ENCODE peak calls at places on chromosomes 1 and 21, in nine cellular contexts. Y is GM23338, F is SK-N-SH, S is PC-9, K is PC-3, E is MM.1S, V is hepatocyte, O is GM23248, D is HCT116. R is an unnamed sample. For H3K9me2, the result is how much of the 10 kb centered on the place peaks cover.

GRCh38 chr1:32201011-32201855 is 838 bp downstream of the CCDC28B start:
- DNase-seq in D (no peak), V (peak), O (peak), E (peak), K (no peak), Y (peak), S (no peak), F (peak), R (peak)

GRCh38 chr1:180580237-180580636 is 21.5 kb downstream of the OVAAL start:
- DNase-seq in V (peak), Y (no peak), K (peak), E (no peak), S (peak), F (peak), O (peak), D (no peak), R (no peak)

GRCh38 chr1:172818841-172819527 is 160.1 kb downstream of the FASLG start:
- DNase-seq in O (no peak), D (no peak), E (peak), V (no peak), Y (no peak), K (no peak), F (no peak), S (no peak), R (peak)

GRCh38 chr1:64077281-64077940 is 126.0 kb upstream of the UBE2U start:
- DNase-seq in O (peak), S (no peak), V (no peak), E (no peak), F (no peak), Y (no peak), D (no peak), K (no peak), R (no peak)

GRCh38 chr1:34759472-34760357 is at the start of gene GJB4:
- DNase-seq in V (peak), F (no peak), Y (peak), K (no peak), O (no peak), E (no peak), S (no peak), D (no peak), R (peak)

GRCh38 chr1:29895201-29895600 is 658.9 kb downstream of the PTPRU start:
- DNase-seq in S (no peak), K (no peak), D (no peak), V (no peak), Y (no peak), O (no peak), F (no peak), E (no peak), R (no peak)

GRCh38 chr1:6587261-6588005 is 7.6 kb downstream of the ZBTB48 start:
- DNase-seq in E (peak), K (peak), D (no peak), O (peak), F (peak), V (no peak), S (no peak), Y (no peak), R (no peak)

GRCh38 chr1:167635941-167636340 is 5.9 kb downstream of the RCSD1 start:
- DNase-seq in K (no peak), O (no peak), S (no peak), D (no peak), V (no peak), E (no peak), F (no peak), Y (no peak), R (no peak)

GRCh38 chr21:26490771-26491170 is 82.3 kb downstream of the CYYR1 start:
- DNase-seq in K (peak), Y (peak), O (peak), S (no peak), F (no peak), E (no peak), D (no peak), V (no peak), R (no peak)

GRCh38 chr1:43958351-43959255 is 11.2 kb upstream of the DPH2 start:
- DNase-seq in E (no peak), Y (no peak), K (no peak), D (no peak), S (no peak), V (no peak), F (no peak), O (no peak), R (no peak)

GRCh38 chr1:115867216-115867615 is 26.3 kb upstream of the NHLH2 start:
- DNase-seq in D (no peak), F (no peak), E (no peak), O (peak), K (peak), Y (no peak), S (peak), V (no peak), R (no peak)

GRCh38 chr1:64923294-64923718 is 43.0 kb downstream of the JAK1 start:
- DNase-seq in O (peak), Y (no peak), K (peak), E (no peak), S (no peak), F (no peak), V (no peak), D (no peak), R (no peak)

GRCh38 chr1:204672069-204672468 is 13.5 kb downstream of the LRRN2 start:
- DNase-seq in F (no peak), K (no peak), E (no peak), O (no peak), D (no peak), V (no peak), S (no peak), Y (no peak), R (no peak)

GRCh38 chr1:30748098-30748698 is 9.4 kb downstream of the LAPTM5 start:
- DNase-seq in O (no peak), V (no peak), D (no peak), F (no peak), E (peak), S (no peak), Y (no peak), K (no peak), R (peak)

GRCh38 chr1:201893431-201893830 is 4.7 kb downstream of the SHISA4 start:
- DNase-seq in O (no peak), E (no peak), F (no peak), K (no peak), S (peak), D (no peak), Y (no peak), V (no peak), R (no peak)

GRCh38 chr1:181117648-181118449 is 29.3 kb downstream of the IER5 start:
- DNase-seq in K (peak), V (peak), F (peak), D (peak), Y (no peak), E (no peak), S (peak), O (peak), R (no peak)

GRCh38 chr21:45412491-45412890 is 7.5 kb downstream of the COL18A1 start:
- DNase-seq in F (no peak), O (no peak), K (no peak), V (no peak), E (no peak), D (no peak), S (no peak), Y (no peak), R (no peak)

GRCh38 chr1:5746611-5747427 is 245.4 kb downstream of the NPHP4 start:
- DNase-seq in K (no peak), E (no peak), D (no peak), S (no peak), Y (no peak), F (no peak), O (no peak), V (no peak), R (no peak)

GRCh38 chr1:161954050-161954449 is 69.6 kb downstream of the OLFML2B start:
- DNase-seq in S (no peak), V (no peak), D (no peak), F (no peak), Y (no peak), O (peak), E (no peak), K (no peak), R (no peak)

GRCh38 chr1:34758751-34759150 is 789 bp upstream of the GJB4 start:
- DNase-seq in O (no peak), D (no peak), K (peak), V (peak), E (no peak), S (no peak), Y (no peak), F (no peak), R (no peak)

GRCh38 chr1:3668585-3669300 is 16.4 kb downstream of the TP73 start:
- DNase-seq in O (peak), F (no peak), D (peak), S (peak), V (peak), E (no peak), Y (peak), K (peak), R (no peak)

GRCh38 chr1:17098440-17099317 is 20.6 kb downstream of the PADI2 start:
- DNase-seq in S (peak), V (no peak), E (no peak), D (no peak), O (peak), F (no peak), K (no peak), Y (no peak), R (no peak)

GRCh38 chr1:229943988-229944743 is 122.9 kb upstream of the GALNT2 start:
- DNase-seq in O (no peak), S (no peak), V (no peak), F (peak), E (no peak), K (no peak), Y (no peak), D (no peak), R (no peak)

GRCh38 chr21:31666445-31667010 is 7.0 kb downstream of the SOD1 start:
- DNase-seq in F (no peak), O (no peak), V (no peak), S (no peak), K (no peak), E (no peak), D (no peak), Y (no peak), R (no peak)

GRCh38 chr1:97139512-97139911 is 417.9 kb downstream of the PTBP2 start:
- DNase-seq in D (no peak), F (no peak), K (no peak), O (no peak), E (no peak), S (no peak), Y (no peak), V (no peak), R (no peak)

GRCh38 chr1:156295391-156295947 is at the start of gene GLMP:
- DNase-seq in S (no peak), E (peak), Y (peak), D (peak), O (peak), K (peak), F (peak), V (peak), R (peak)

GRCh38 chr1:36542962-36543515 is 60.3 kb upstream of the CSF3R start:
- DNase-seq in S (no peak), V (no peak), E (no peak), D (no peak), K (peak), Y (peak), F (peak), O (no peak), R (peak)

GRCh38 chr1:70038025-70038424 is 167.4 kb downstream of the LRRC40 start:
- DNase-seq in Y (no peak), S (peak), K (peak), V (no peak), D (no peak), O (no peak), F (no peak), E (no peak), R (no peak)

DNA sequence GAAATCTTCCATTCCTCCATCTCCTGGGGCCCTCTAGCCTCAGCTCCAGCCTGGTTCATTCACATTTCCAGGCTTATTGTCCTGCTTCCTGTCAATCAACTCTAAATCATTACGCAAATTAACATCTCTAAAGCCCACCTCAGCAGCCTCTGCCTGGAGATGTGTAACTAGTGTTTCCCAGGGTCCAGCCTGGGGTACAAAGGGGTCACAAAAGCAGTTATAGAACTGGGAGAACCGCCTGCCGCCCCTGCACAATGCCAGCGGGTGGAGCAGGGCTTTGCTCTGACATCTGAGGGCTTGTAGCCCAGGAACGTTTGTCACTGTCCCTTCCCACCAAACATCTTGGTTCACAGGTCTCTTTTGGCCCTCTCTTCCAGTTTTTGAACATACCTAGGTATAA is 373.5 kb downstream of the RRAGC start:
- DNase-seq in E (no peak), S (no peak), F (no peak), V (no peak), O (no peak), D (no peak), Y (no peak), K (no peak), R (no peak)
- H2AFZ ChIP-seq in E (no peak), S (no peak), F (no peak), V (no peak), O (no peak), D (no peak), Y (peak), K (no peak), R (no peak)

DNA sequence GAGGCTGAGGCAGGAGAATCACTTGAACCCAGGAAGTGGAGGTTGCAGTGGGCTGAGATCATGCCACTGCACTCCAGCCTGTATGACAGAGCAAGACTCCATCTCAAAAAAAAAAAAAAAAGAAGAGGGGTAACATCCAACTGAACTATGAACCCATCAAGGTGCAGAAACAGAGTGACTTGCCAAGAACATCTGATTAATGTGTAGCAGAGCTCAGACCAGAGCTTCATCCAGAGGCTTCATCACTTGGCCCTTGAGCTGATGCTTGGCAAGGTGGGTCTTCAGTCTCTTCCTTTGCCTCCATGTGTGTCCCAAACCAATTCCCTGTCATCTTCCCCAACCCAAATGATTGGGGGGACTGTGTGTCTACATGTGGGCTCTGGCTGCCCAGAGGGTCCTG is 32.6 kb downstream of the HSD3B1 start:
- DNase-seq in K (no peak), S (peak), F (no peak), V (no peak), D (no peak), E (no peak), O (no peak), Y (no peak), R (no peak)
- H3K9me2 ChIP-seq in K (under half), S (under half), F (under half), V (under half), D (under half), E (under half), O (under half), Y (under half), R (under half)

GRCh38 chr1:22203335-22203734 is 60.4 kb upstream of the WNT4 start:
- DNase-seq in F (no peak), V (no peak), E (no peak), O (no peak), D (no peak), S (no peak), Y (no peak), K (no peak), R (no peak)
- H2AFZ ChIP-seq in F (no peak), V (no peak), E (no peak), O (no peak), D (no peak), S (no peak), Y (no peak), K (no peak), R (no peak)

GRCh38 chr1:163588796-163589195 is 267.0 kb downstream of the NUF2 start:
- DNase-seq in V (no peak), O (no peak), F (no peak), D (no peak), E (no peak), K (no peak), Y (no peak), S (no peak), R (no peak)
- H3K9me2 ChIP-seq in V (under half), O (under half), F (under half), D (under half), E (under half), K (under half), Y (under half), S (under half), R (under half)

GRCh38 chr1:223622132-223622842 is 43.2 kb downstream of the CAPN8 start:
- DNase-seq in F (no peak), V (peak), Y (no peak), D (no peak), O (no peak), E (no peak), K (no peak), S (no peak), R (no peak)

GRCh38 chr1:223631367-223631977 is 34.0 kb downstream of the CAPN8 start:
- DNase-seq in E (no peak), S (no peak), D (no peak), O (peak), V (no peak), Y (no peak), K (peak), F (no peak), R (no peak)

GRCh38 chr1:223628858-223629257 is 36.6 kb downstream of the CAPN8 start:
- DNase-seq in S (no peak), Y (no peak), V (peak), E (no peak), F (no peak), K (no peak), O (no peak), D (no peak), R (no peak)

DNA sequence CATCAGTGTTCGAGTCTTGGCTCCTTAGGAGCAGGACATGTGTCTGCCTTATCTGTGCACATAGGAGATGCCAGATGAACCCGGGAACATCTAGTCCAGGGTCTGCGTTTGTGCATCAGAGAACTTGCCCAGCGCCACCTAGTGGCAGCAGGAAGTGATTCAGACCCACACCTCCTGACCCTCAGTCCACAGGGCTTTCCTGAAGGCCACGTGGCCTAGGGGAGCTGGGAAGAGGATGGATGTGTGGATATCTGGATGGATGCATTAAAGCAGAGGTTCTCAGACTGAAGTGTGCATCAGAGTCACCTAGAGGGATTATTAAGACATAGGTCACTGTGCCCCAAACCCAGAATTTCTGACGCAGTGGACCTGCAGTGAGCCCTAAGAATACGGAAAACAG is 37.3 kb downstream of the CAPN8 start:
- DNase-seq in O (peak), V (peak), K (peak), S (no peak), F (peak), D (peak), Y (peak), E (peak), R (peak)
- H2AFZ ChIP-seq in O (no peak), V (no peak), K (no peak), S (no peak), F (no peak), D (peak), Y (peak), E (no peak), R (no peak)

DNA sequence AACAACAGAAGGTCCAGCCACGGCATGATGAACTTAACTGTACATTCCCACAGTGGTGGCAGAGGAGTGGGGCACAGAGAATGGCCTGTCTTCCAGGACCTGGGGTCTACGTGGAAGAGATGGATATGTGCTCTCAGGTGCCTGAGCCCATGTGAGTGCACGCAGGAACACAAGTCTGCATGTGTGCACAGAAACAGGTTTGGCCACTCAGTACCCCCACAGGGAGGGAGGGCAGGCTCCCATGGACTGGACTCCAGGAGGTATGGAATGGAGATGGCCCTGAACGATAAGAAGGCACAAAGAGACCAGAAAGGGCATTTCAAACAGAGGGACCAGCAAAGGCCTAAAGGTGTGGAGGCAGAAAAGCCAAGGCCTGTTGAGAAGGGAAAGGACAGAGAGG is 10.8 kb downstream of the COL9A2 start:
- DNase-seq in D (no peak), S (peak), V (no peak), E (no peak), F (no peak), K (peak), O (no peak), Y (no peak), R (no peak)
- H3K9me2 ChIP-seq in D (under half), S (under half), V (under half), E (under half), F (under half), K (under half), O (under half), Y (under half), R (under half)

R was measured in Karpas-422.